ENCODE peak calls at places on chromosome 12, in seven cellular contexts. I is HCT116, T is GM23338, F is SK-N-SH, S is A549, B is K562, A is HepG2. K is an unnamed sample.

GRCh38 chr12:105214141-105214540 is 21.8 kb downstream of the APPL2 start:
- DNase-seq in A (no peak), I (no peak), T (no peak), F (no peak), S (no peak), B (no peak), K (no peak)

GRCh38 chr12:12872934-12873275 is 18.5 kb upstream of the GPRC5A start:
- DNase-seq in S (no peak), T (no peak), I (peak), A (no peak), B (no peak), F (no peak), K (no peak)

GRCh38 chr12:126772171-126772864 is 1494.7 kb upstream of the TMEM132C start:
- DNase-seq in A (peak), S (peak), I (peak), T (no peak), F (no peak), B (peak), K (no peak)

GRCh38 chr12:76176935-76177334 is 92.5 kb upstream of the NAP1L1 start:
- DNase-seq in B (no peak), I (no peak), S (no peak), F (no peak), T (no peak), A (no peak), K (no peak)

GRCh38 chr12:104682790-104683279 is 226.1 kb downstream of the CHST11 start:
- DNase-seq in I (no peak), S (no peak), F (no peak), A (no peak), B (no peak), T (no peak), K (peak)

GRCh38 chr12:23767834-23768233 is 181.6 kb downstream of the SOX5 start:
- DNase-seq in T (peak), A (no peak), S (no peak), I (no peak), B (no peak), F (no peak), K (no peak)

GRCh38 chr12:77384941-77385340 is 319.6 kb upstream of the E2F7 start:
- DNase-seq in B (no peak), S (no peak), A (no peak), F (no peak), T (no peak), I (no peak), K (no peak)

GRCh38 chr12:3077572-3078081 is 448 bp downstream of the TSPAN9 start:
- DNase-seq in A (no peak), B (no peak), T (peak), F (no peak), S (no peak), I (no peak), K (no peak)

GRCh38 chr12:71439613-71440392 is at the start of gene LGR5:
- DNase-seq in T (peak), A (peak), F (peak), B (no peak), I (no peak), S (no peak), K (no peak)

GRCh38 chr12:132255642-132256041 is 73.7 kb downstream of the GALNT9 start:
- DNase-seq in T (no peak), F (no peak), A (no peak), B (no peak), I (no peak), S (no peak), K (no peak)

GRCh38 chr12:49891012-49891411 is 12.7 kb downstream of the FAIM2 start:
- DNase-seq in I (no peak), S (no peak), F (no peak), T (no peak), B (no peak), A (no peak), K (no peak)

GRCh38 chr12:108694812-108695278 is 36.5 kb downstream of the CORO1C start:
- DNase-seq in B (peak), A (no peak), S (no peak), T (no peak), F (no peak), I (no peak), K (no peak)

GRCh38 chr12:2825133-2825532 is 9.7 kb downstream of the NRIP2 start:
- DNase-seq in S (no peak), F (no peak), T (no peak), B (no peak), I (no peak), A (no peak), K (no peak)

GRCh38 chr12:2076196-2076570 is 23.4 kb downstream of the CACNA1C start:
- DNase-seq in F (no peak), T (no peak), I (no peak), B (no peak), A (no peak), S (no peak), K (no peak)

GRCh38 chr12:57215668-57216013 is 953 bp upstream of the NXPH4 start:
- DNase-seq in I (no peak), B (no peak), A (no peak), F (no peak), S (no peak), T (no peak), K (no peak)

GRCh38 chr12:13375583-13376413 is 179.3 kb downstream of the EMP1 start:
- DNase-seq in F (no peak), S (no peak), B (no peak), T (no peak), I (no peak), A (no peak), K (no peak)

GRCh38 chr12:116425256-116426193 is 133.7 kb upstream of the MAP1LC3B2 start:
- DNase-seq in T (no peak), B (no peak), A (no peak), S (no peak), I (no peak), F (no peak), K (no peak)

GRCh38 chr12:117900561-117900960 is 68.2 kb downstream of the KSR2 start:
- DNase-seq in F (no peak), B (no peak), S (peak), T (no peak), I (no peak), A (no peak), K (no peak)

GRCh38 chr12:70060634-70061033 is 182.6 kb upstream of the CNOT2 start:
- DNase-seq in B (no peak), F (no peak), I (no peak), T (no peak), A (no peak), S (no peak), K (no peak)

DNA sequence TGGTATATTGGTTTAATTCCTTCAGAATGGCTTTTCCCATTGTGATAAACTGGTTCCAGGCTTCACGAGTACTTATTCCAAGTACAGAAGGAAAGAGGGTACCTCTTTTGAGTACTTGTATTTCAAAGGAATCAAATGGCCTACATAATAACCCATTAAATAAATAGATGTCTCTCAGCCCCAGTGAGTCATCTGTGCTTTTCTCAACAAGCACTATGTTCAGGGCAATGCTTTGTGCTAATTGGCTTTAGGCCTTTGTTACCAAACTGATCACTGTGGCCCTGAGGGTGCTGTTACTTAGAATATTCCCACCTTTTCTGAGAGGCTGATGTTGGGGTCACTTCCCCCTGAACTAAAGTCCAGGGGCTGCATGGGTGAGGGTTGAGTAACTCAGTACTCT is 107.1 kb downstream of the LRRK2 start:
- DNase-seq in T (no peak), I (no peak), S (no peak), A (no peak), B (no peak), F (no peak), K (no peak)
- TF ChIP-seq REST in T (no peak), I (no peak), S (no peak), A (no peak), B (no peak), F (no peak), K (no peak)

GRCh38 chr12:9240776-9241175 is 32.6 kb upstream of the PZP start:
- DNase-seq in F (no peak), T (no peak), S (no peak), B (no peak), A (no peak), I (no peak), K (no peak)
- H3K4me3 ChIP-seq in F (no peak), T (peak), S (no peak), B (no peak), A (no peak), I (no peak), K (no peak)

GRCh38 chr12:63917864-63918742 is 73.6 kb downstream of the SRGAP1 start:
- DNase-seq in I (peak), A (peak), F (no peak), B (no peak), S (peak), T (no peak), K (peak)

GRCh38 chr12:63916561-63917476 is 72.3 kb downstream of the SRGAP1 start:
- DNase-seq in T (no peak), F (no peak), A (no peak), I (no peak), S (no peak), B (no peak), K (no peak)

GRCh38 chr12:63919758-63920157 is 75.3 kb downstream of the SRGAP1 start:
- DNase-seq in F (no peak), S (no peak), I (no peak), A (no peak), T (no peak), B (no peak), K (no peak)

GRCh38 chr12:63917477-63917862 is 73.0 kb downstream of the SRGAP1 start:
- DNase-seq in I (no peak), T (no peak), B (no peak), A (no peak), S (no peak), F (no peak), K (no peak)

DNA sequence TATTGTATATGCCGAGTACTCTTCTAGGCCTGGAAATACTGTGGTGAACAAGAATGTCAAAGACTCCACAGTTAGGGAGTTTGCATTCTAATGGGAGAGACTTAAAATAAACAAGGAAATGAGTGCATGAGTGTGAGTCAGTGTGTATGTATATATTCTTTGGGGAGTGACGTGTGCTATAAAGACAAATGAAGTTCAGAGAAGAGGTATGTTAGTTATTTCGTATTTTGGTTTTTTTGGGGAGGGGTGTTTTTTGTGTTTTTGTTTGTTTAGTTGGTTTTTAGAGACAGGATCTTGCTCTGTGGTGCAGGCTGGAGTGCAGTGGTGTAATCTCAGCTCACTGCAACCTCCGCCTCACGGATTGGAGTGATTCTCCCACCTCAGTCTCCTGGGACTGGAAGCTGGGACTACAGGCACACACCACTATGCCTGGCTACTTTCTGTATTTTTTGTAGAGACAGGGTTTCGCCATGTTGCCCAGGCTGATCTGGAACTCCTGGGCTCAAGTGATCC is 74.3 kb downstream of the SRGAP1 start:
- DNase-seq in I (no peak), T (no peak), B (no peak), F (no peak), S (peak), A (peak), K (no peak)
- TF ChIP-seq REST in I (no peak), T (no peak), B (no peak), F (no peak), S (no peak), A (no peak), K (no peak)

GRCh38 chr12:103495158-103495782 is 498 bp downstream of the C12orf42 start:
- DNase-seq in B (no peak), F (peak), T (peak), S (peak), A (no peak), I (no peak), K (no peak)
- H3K4me3 ChIP-seq in B (no peak), F (peak), T (peak), S (peak), A (no peak), I (no peak), K (no peak)

GRCh38 chr12:44509471-44509870 is 366.6 kb downstream of the NELL2 start:
- DNase-seq in F (no peak), A (no peak), B (no peak), I (no peak), T (peak), S (no peak), K (no peak)
- TF ChIP-seq REST in F (no peak), A (no peak), B (no peak), I (no peak), T (no peak), S (no peak), K (no peak)

GRCh38 chr12:51960488-51960887 is 9.0 kb downstream of the ACVR1B start:
- DNase-seq in I (no peak), A (no peak), S (no peak), T (no peak), B (no peak), F (no peak), K (no peak)
- H3K4me3 ChIP-seq in I (no peak), A (no peak), S (no peak), T (no peak), B (no peak), F (no peak), K (no peak)

K was measured in HL-60.